ENCODE peak calls at places on chromosome 15, in four cellular contexts. X is psoas muscle, I is foreskin keratinocyte, S is AG04450. P is an unnamed sample.

GRCh38 chr15:58551084-58551763 is 119.4 kb downstream of the LIPC start:
- DNase-seq in X (no peak), S (no peak), I (no peak), P (no peak)

GRCh38 chr15:75138016-75138999 is 63.4 kb upstream of the C15orf39 start:
- DNase-seq in I (no peak), X (no peak), S (no peak), P (no peak)

GRCh38 chr15:69119016-69119415 is 41.4 kb upstream of the GLCE start:
- DNase-seq in X (no peak), I (no peak), S (no peak), P (no peak)

GRCh38 chr15:58605931-58606330 is 143.6 kb downstream of the ADAM10 start:
- DNase-seq in S (no peak), I (no peak), X (no peak), P (no peak)

GRCh38 chr15:66323312-66323928 is 30.1 kb downstream of the DIS3L start:
- DNase-seq in S (no peak), I (no peak), X (no peak), P (no peak)

GRCh38 chr15:28043625-28044520 is 55.2 kb downstream of the OCA2 start:
- DNase-seq in S (no peak), I (no peak), X (no peak), P (no peak)

GRCh38 chr15:58724471-58724870 is 25.0 kb downstream of the ADAM10 start:
- DNase-seq in I (no peak), S (no peak), X (no peak), P (no peak)

GRCh38 chr15:35279811-35280210 is 194.7 kb upstream of the NANOGP8 start:
- DNase-seq in I (no peak), X (no peak), S (no peak), P (no peak)

GRCh38 chr15:72785452-72786243 is 2.1 kb upstream of the ADPGK start:
- DNase-seq in X (peak; percentile 19), S (peak; percentile 15), I (no peak), P (no peak)

GRCh38 chr15:98863983-98864382 is 143.6 kb downstream of the PGPEP1L start:
- DNase-seq in I (no peak), S (no peak), X (no peak), P (no peak)

GRCh38 chr15:51866751-51867150 is 37.3 kb downstream of the TMOD3 start:
- DNase-seq in I (no peak), X (no peak), S (no peak), P (no peak)

GRCh38 chr15:40047413-40048154 is 8.6 kb upstream of the SRP14 start:
- DNase-seq in S (no peak), I (peak; percentile 55), X (peak; percentile 49), P (peak; percentile 55)

GRCh38 chr15:81170504-81170903 is 26.2 kb upstream of the IL16 start:
- DNase-seq in S (no peak), X (no peak), I (no peak), P (no peak)

GRCh38 chr15:76333720-76334437 is 2.7 kb upstream of the ISL2 start:
- DNase-seq in S (no peak), I (no peak), X (no peak), P (peak; percentile 27)
- TF ChIP-seq CTCF in S (peak; percentile 34), I (peak; percentile 54), X (no peak), P (no peak)

DNA sequence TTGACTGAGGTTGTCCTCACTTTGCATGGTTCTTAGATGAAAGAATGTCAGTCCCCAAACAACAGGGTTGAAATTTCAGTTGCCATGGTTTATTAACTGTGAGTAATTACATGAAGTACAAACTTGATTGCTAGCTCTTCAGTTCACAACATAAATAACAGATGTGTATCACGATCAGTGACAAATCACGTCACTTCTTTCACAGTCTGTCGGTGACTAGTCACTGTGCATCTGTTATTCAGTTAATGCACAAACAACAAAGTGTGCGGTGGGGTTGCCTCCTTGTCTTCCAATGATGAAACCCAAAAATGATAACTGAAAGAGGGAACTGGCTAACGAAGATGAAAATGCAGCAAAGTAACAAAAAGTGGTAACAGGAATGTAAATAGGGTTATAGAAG is 159.2 kb downstream of the WDR76 start:
- DNase-seq in X (no peak), I (no peak), S (no peak), P (no peak)
- H3K27ac ChIP-seq in X (no peak overlapping the region), I (no peak overlapping the region), S (no peak overlapping the region), P (no peak overlapping the region)

GRCh38 chr15:48250640-48251076 is 44.6 kb downstream of the SLC12A1 start:
- DNase-seq in I (peak; percentile 42), S (peak; percentile 42), X (peak; percentile 15), P (peak; percentile 54)
- TF ChIP-seq CTCF in I (peak; percentile 82), S (peak; percentile 76), X (peak; percentile 32), P (peak; percentile 83)

DNA sequence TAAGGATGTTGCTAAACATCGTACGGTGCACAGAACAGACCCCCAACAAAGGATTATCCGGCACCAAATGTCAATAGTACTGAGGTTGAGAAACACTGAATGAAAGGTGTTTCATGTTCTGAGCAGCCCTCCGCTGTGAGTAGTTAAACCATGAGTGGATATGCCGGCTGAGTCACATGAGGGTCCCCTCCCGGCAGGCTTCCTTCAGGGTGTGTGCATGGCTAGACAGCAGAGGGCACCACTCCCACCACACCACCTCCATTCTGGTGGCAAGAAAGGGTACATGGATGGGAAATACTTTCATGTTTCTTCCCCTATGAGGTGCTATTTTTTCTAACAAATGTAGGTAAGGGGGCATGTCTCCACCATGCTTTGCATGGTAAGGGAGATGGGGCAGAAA is 128.3 kb upstream of the SEMA6D start:
- DNase-seq in I (no peak), S (no peak), X (no peak), P (no peak)
- H3K27ac ChIP-seq in I (no peak overlapping the region), S (no peak overlapping the region), X (no peak overlapping the region), P (no peak overlapping the region)

GRCh38 chr15:64857421-64857820 is 15.7 kb downstream of the PLEKHO2 start:
- DNase-seq in I (no peak), X (no peak), S (no peak), P (peak; percentile 31)

GRCh38 chr15:64854526-64854925 is 12.8 kb downstream of the PLEKHO2 start:
- DNase-seq in S (no peak), X (no peak), I (no peak), P (no peak)

GRCh38 chr15:64858136-64858535 is 16.4 kb downstream of the PLEKHO2 start:
- DNase-seq in S (no peak), I (no peak), X (no peak), P (no peak)

GRCh38 chr15:64855206-64856000 is 13.7 kb downstream of the PLEKHO2 start:
- DNase-seq in X (no peak), S (no peak), I (no peak), P (no peak)

GRCh38 chr15:64856429-64857145 is 14.9 kb downstream of the PLEKHO2 start:
- DNase-seq in X (no peak), S (no peak), I (no peak), P (no peak)
- TF ChIP-seq CTCF in X (no peak), S (peak; percentile 23), I (no peak), P (no peak)

GRCh38 chr15:38377547-38378161 is 76.3 kb upstream of the FAM98B start:
- DNase-seq in S (no peak), X (no peak), I (no peak), P (no peak)
- H3K27ac ChIP-seq in S (no peak overlapping the region), X (peak overlapping the region; percentile 33), I (no peak overlapping the region), P (no peak overlapping the region)

DNA sequence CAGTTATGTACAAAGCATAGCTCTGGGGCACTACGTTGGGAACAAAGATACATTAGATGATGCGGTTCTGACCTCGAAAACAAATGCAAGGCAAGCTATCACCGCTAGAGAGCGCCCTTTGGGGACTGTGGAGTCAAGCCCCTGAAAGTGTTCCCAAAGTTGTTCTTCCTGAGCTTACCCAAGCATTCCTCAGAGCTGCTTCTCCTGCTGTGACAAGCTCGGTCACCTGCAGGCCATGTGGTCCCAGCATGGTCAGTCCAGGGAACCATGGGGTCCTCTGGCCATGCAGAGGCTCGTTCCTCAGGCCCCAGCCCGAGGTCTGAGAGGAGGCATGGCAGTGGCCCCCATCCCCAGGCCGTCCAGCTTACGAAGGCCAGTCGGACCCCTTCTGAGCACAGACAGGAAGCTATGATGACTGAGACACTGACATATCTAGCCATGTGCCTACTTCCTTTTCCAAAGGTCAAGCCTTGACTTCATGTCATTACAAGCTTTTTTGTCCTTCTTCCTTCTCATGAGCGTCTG is 79.5 kb downstream of the ATP10A start:
- DNase-seq in X (no peak), I (no peak), S (no peak), P (no peak)
- TF ChIP-seq CTCF in X (no peak), I (no peak), S (peak; percentile 32), P (no peak)

GRCh38 chr15:62570405-62570783 is 405.3 kb upstream of the C2CD4B start:
- DNase-seq in I (no peak), S (no peak), X (no peak), P (no peak)
- H3K27ac ChIP-seq in I (no peak overlapping the region), S (no peak overlapping the region), X (peak overlapping the region; percentile 77), P (no peak overlapping the region)